ENCODE peak calls at places on chromosomes 6 and 20, in seven cellular contexts. B is cardiac fibroblast, I is fibroblast of lung, X is Caco-2, J is cardiac muscle cell, A is neural progenitor cell, T is pancreas. C is an unnamed sample.

GRCh38 chr20:60482609-60483008 is 524.4 kb downstream of the CDH26 start:
- DNase-seq in B (no peak), A (no peak), T (no peak), J (no peak), I (peak), X (no peak), C (no peak)

GRCh38 chr6:1127597-1128288 is 184.2 kb upstream of the FOXQ1 start:
- DNase-seq in I (no peak), B (no peak), T (no peak), A (no peak), X (no peak), J (no peak), C (no peak)

GRCh38 chr6:38497546-38497945 is 142.2 kb downstream of the BTBD9 start:
- DNase-seq in B (no peak), T (no peak), J (no peak), I (no peak), A (no peak), X (no peak), C (no peak)

GRCh38 chr6:107690864-107691661 is 133.1 kb downstream of the SCML4 start:
- DNase-seq in X (no peak), I (peak), B (peak), T (no peak), A (no peak), J (no peak), C (peak)

GRCh38 chr6:146364816-146365594 is 178.6 kb upstream of the RAB32 start:
- DNase-seq in J (no peak), T (no peak), I (no peak), X (no peak), A (no peak), B (peak), C (no peak)

GRCh38 chr20:58113706-58114105 is 114.7 kb downstream of the ANKRD60 start:
- DNase-seq in I (no peak), X (no peak), A (no peak), T (no peak), B (no peak), J (no peak), C (no peak)

GRCh38 chr6:72616406-72617015 is 5.4 kb upstream of the KCNQ5 start:
- DNase-seq in B (peak), X (no peak), J (peak), T (no peak), A (peak), I (peak), C (peak)

GRCh38 chr6:138107078-138107751 is at the start of gene PERP:
- DNase-seq in B (peak), J (peak), T (peak), I (peak), X (peak), A (peak), C (peak)

GRCh38 chr6:125748534-125749111 is 809 bp upstream of the HEY2 start:
- DNase-seq in B (peak), I (peak), X (peak), T (no peak), A (peak), J (peak), C (peak)

GRCh38 chr6:163423696-163424095 is 9.2 kb downstream of the QKI start:
- DNase-seq in X (no peak), I (no peak), J (no peak), B (peak), T (no peak), A (no peak), C (no peak)

GRCh38 chr20:41510847-41511453 is 107.2 kb downstream of the CHD6 start:
- DNase-seq in A (no peak), B (no peak), T (no peak), X (no peak), I (no peak), J (no peak), C (no peak)

GRCh38 chr20:10239954-10240353 is 21.3 kb downstream of the SNAP25 start:
- DNase-seq in B (peak), T (peak), J (peak), I (peak), A (no peak), X (no peak), C (no peak)

GRCh38 chr6:82741996-82742385 is 323.6 kb downstream of the UBE3D start:
- DNase-seq in T (no peak), X (no peak), J (no peak), A (peak), B (no peak), I (no peak), C (no peak)

GRCh38 chr20:57896017-57896416 is 186.2 kb upstream of the PMEPA1 start:
- DNase-seq in I (no peak), J (no peak), X (no peak), A (no peak), B (no peak), T (no peak), C (no peak)

GRCh38 chr6:86782328-86782727 is 155.0 kb upstream of the HTR1E start:
- DNase-seq in A (no peak), X (no peak), B (no peak), I (no peak), J (no peak), T (no peak), C (no peak)

GRCh38 chr6:42393339-42393738 is 58.4 kb downstream of the TRERF1 start:
- DNase-seq in I (no peak), J (no peak), B (no peak), X (peak), T (no peak), A (no peak), C (no peak)

GRCh38 chr20:59043698-59044097 is 1.1 kb upstream of the PRELID3B start:
- DNase-seq in T (no peak), X (no peak), J (no peak), I (no peak), B (no peak), A (no peak), C (no peak)

GRCh38 chr6:5590187-5590586 is 328.9 kb downstream of the FARS2 start:
- DNase-seq in T (no peak), B (no peak), A (no peak), I (no peak), X (no peak), J (no peak), C (no peak)

GRCh38 chr6:153015094-153015645 is 12.7 kb upstream of the MTRF1L start:
- DNase-seq in J (no peak), T (no peak), I (no peak), B (peak), X (no peak), A (no peak), C (no peak)

GRCh38 chr6:108876929-108877775 is 28.9 kb downstream of the ARMC2 start:
- DNase-seq in T (no peak), A (no peak), X (no peak), I (peak), B (peak), J (peak), C (peak)

GRCh38 chr6:50145125-50145524 is 95.4 kb upstream of the DEFB112 start:
- DNase-seq in I (peak), J (peak), A (peak), X (peak), B (peak), T (no peak), C (no peak)

GRCh38 chr6:116371384-116372209 is 850 bp downstream of the DSE start:
- DNase-seq in T (peak), B (peak), J (peak), A (peak), X (peak), I (peak), C (peak)

GRCh38 chr20:40648505-40649072 is 40.4 kb downstream of the MAFB start:
- DNase-seq in I (no peak), T (no peak), B (no peak), J (no peak), X (no peak), A (no peak), C (no peak)

GRCh38 chr6:115618311-115618710 is 442.4 kb downstream of the FRK start:
- DNase-seq in J (no peak), X (no peak), B (no peak), A (no peak), T (no peak), I (peak), C (peak)

GRCh38 chr6:42166444-42167141 is 6.6 kb upstream of the GUCA1A start:
- DNase-seq in B (peak), A (peak), J (peak), X (peak), T (no peak), I (peak), C (peak)

GRCh38 chr6:137989696-137990095 is 117.5 kb downstream of the PERP start:
- DNase-seq in X (no peak), I (no peak), T (no peak), B (peak), A (no peak), J (no peak), C (no peak)

GRCh38 chr6:83155794-83156193 is 37.3 kb downstream of the PGM3 start:
- DNase-seq in I (no peak), J (peak), B (no peak), T (no peak), X (no peak), A (no peak), C (no peak)

GRCh38 chr6:161169690-161170089 is 104.2 kb downstream of the AGPAT4 start:
- DNase-seq in I (peak), A (no peak), X (no peak), T (no peak), J (no peak), B (peak), C (peak)

GRCh38 chr6:131216277-131216676 is 81.0 kb downstream of the AKAP7 start:
- DNase-seq in J (no peak), T (no peak), I (peak), A (no peak), B (no peak), X (no peak), C (no peak)

GRCh38 chr20:24991897-24992419 is 593 bp downstream of the APMAP start:
- DNase-seq in T (peak), I (no peak), B (no peak), X (peak), A (peak), J (peak), C (no peak)

GRCh38 chr6:56311086-56311485 is 63.7 kb upstream of the COL21A1 start:
- DNase-seq in X (no peak), I (peak), T (no peak), B (peak), J (no peak), A (no peak), C (no peak)

GRCh38 chr6:149060300-149060984 is 257.1 kb upstream of the TAB2 start:
- DNase-seq in J (no peak), B (peak), T (peak), X (no peak), A (no peak), I (peak), C (no peak)
- H3K4me3 ChIP-seq in J (no peak), B (no peak), T (no peak), X (no peak), A (no peak), I (no peak), C (no peak)

GRCh38 chr6:142045380-142046270 is 87.1 kb upstream of the GJE1 start:
- DNase-seq in T (no peak), J (peak), B (peak), I (peak), A (no peak), X (peak), C (peak)
- TF ChIP-seq CTCF in T (no peak), J (peak), B (peak), I (no peak), A (peak), X (no peak), C (peak)

DNA sequence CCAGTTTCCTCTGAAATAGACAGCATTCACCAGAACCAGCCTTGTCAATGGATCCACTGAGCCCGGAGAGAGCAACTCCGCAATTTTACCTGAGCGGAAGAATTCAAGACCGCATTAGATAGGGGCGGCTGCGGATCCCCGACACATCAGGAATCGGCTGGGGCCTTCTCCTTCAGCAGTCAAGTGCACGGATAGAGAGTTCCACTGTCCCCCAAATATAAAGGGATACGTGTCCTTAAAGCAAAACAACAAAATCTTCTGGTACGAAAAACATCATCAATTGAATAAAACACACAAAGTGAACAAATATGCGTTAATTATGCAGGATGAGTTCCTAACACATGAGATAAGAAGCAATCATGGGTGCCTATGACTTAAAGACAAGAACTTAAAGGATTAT is 18.3 kb downstream of the SERPINB6 start:
- DNase-seq in I (no peak), B (no peak), X (no peak), J (no peak), T (no peak), A (no peak), C (no peak)
- H3K4me3 ChIP-seq in I (no peak), B (no peak), X (no peak), J (no peak), T (no peak), A (no peak), C (no peak)

GRCh38 chr6:158993639-158994038 is 6.4 kb downstream of the RSPH3 start:
- DNase-seq in T (no peak), B (no peak), A (no peak), I (no peak), X (no peak), J (no peak), C (no peak)

GRCh38 chr6:158999154-158999668 is 791 bp downstream of the RSPH3 start:
- DNase-seq in A (no peak), I (peak), X (no peak), T (no peak), B (peak), J (no peak), C (peak)

GRCh38 chr6:158991017-158991723 is 8.8 kb downstream of the RSPH3 start:
- DNase-seq in T (no peak), J (no peak), A (no peak), I (no peak), X (no peak), B (peak), C (no peak)

GRCh38 chr6:158999669-159000403 is at the start of gene RSPH3:
- DNase-seq in I (peak), A (peak), B (peak), T (peak), X (peak), J (peak), C (peak)

DNA sequence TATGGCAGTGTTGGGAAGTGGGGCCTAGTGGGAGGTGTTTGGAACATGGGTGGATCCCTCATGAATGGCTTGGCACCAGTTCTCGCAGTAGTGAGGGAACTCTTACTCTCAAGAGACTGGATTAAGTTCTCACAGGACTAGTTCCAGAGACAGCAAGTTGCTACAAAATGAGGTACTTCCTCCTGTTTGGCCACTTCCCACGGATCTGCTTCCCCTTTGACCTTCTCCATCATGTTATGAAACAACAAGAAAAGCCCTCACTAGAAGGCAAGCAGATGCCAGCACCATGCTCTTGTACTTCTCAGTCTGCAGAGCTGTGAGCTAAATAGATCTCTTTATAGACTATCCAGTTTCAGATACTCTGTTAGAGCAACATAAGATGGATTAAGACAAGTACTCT is 3.1 kb downstream of the RSPH3 start:
- DNase-seq in J (no peak), A (no peak), T (no peak), B (peak), X (no peak), I (no peak), C (no peak)
- TF ChIP-seq CTCF in J (no peak), A (no peak), T (no peak), B (no peak), X (no peak), I (no peak), C (no peak)

DNA sequence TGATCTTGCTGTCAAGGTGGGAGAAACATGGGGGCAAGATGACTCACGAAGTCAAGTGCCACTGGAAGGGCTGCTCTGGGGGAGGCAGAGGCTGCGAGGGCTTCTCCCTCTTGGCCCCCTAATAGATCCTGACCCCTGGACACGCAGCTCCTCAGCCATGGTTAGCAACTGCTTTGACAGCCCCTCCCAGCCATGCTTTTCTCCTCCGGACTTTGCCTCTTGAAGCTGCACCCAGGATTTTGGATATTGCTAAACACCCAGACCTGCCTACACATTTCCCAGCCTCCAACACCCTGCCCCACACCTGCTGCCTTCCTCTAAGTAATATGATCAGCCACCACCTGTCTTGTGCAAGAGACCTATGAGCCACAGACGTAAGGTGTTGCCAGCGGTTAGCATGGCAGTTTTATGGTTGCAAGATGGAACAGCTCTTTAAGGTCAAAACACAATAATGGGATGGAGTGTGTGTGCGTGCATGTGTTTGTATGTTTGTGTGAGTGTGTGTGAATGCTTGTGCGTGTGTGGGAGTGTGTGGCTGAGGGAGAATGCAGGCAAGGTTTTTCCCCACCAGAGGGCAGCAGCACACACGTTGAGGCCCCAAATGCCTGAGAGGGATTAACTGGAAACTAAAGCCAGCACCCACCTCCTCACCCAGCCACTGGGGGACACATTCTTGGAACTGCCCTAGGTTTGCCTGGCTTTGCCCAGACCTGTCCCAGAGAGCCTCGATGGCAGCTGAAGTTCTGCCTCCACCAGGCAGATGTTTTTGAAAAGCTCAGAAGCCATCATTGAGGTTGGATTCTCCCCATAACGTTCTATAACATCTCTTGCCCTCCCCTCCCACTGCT is 2.5 kb downstream of the IP6K3 start:
- DNase-seq in I (peak), J (peak), X (peak), T (no peak), A (peak), B (peak), C (peak)
- H3K4me3 ChIP-seq in I (peak), J (no peak), X (no peak), T (no peak), A (no peak), B (no peak), C (no peak)

GRCh38 chr20:8126979-8127378 is 5.1 kb upstream of the PLCB1 start:
- DNase-seq in T (no peak), J (no peak), I (no peak), B (no peak), X (no peak), A (no peak), C (no peak)
- TF ChIP-seq CTCF in T (no peak), J (no peak), I (no peak), B (no peak), X (peak), A (no peak), C (no peak)

GRCh38 chr6:167829513-167829912 is 2.8 kb downstream of the AFDN start:
- DNase-seq in I (no peak), X (no peak), T (no peak), J (no peak), A (no peak), B (no peak), C (no peak)
- H3K4me3 ChIP-seq in I (no peak), X (no peak), T (peak), J (peak), A (peak), B (no peak), C (no peak)